ENCODE peak calls at places on chromosomes 2 and 18, in four cellular contexts. A is MM.1S, E is GM23338, Z is GM23248. B is an unnamed sample.

GRCh38 chr18:59631583-59632181 is 65.5 kb downstream of the CCBE1 start:
- DNase-seq in A (no peak), E (peak; percentile 76), Z (peak; percentile 52), B (peak; percentile 69)

GRCh38 chr2:236086403-236086970 is 81.7 kb downstream of the GBX2 start:
- DNase-seq in A (no peak), E (no peak), Z (no peak), B (no peak)

GRCh38 chr2:138779451-138780440 is at the start of gene NXPH2:
- DNase-seq in A (no peak), E (peak; percentile 63), Z (peak; percentile 15), B (peak; percentile 79)

GRCh38 chr2:197141669-197142068 is 168.9 kb downstream of the ANKRD44 start:
- DNase-seq in A (no peak), E (no peak), Z (no peak), B (no peak)

GRCh38 chr18:9782073-9782857 is 74.2 kb downstream of the RAB31 start:
- DNase-seq in A (no peak), E (no peak), Z (peak; percentile 90), B (no peak)

GRCh38 chr18:33051397-33051796 is 278.6 kb upstream of the KLHL14 start:
- DNase-seq in A (no peak), E (no peak), Z (peak; percentile 1), B (no peak)

GRCh38 chr2:182713611-182714010 is 2.4 kb upstream of the DNAJC10 start:
- DNase-seq in A (no peak), E (no peak), Z (no peak), B (no peak)

GRCh38 chr2:222293660-222294630 is 4.9 kb downstream of the PAX3 start:
- DNase-seq in A (no peak), E (peak; percentile 63), Z (no peak), B (peak; percentile 52)

GRCh38 chr2:240374085-240374907 is 61.2 kb upstream of the GPC1 start:
- DNase-seq in A (no peak), E (no peak), Z (peak; percentile 96), B (no peak)

GRCh38 chr2:207103132-207103531 is 62.6 kb downstream of the KLF7 start:
- DNase-seq in A (no peak), E (peak; percentile 70), Z (peak; percentile 41), B (no peak)

GRCh38 chr2:74391580-74392448 is 11.7 kb upstream of the DCTN1 start:
- DNase-seq in A (peak; percentile 93), E (peak; percentile 95), Z (peak; percentile 92), B (peak; percentile 97)

GRCh38 chr2:72937356-72937669 is 20.0 kb downstream of the EMX1 start:
- DNase-seq in A (no peak), E (no peak), Z (no peak), B (no peak)

GRCh38 chr2:160783481-160783880 is 289.9 kb upstream of the RBMS1 start:
- DNase-seq in A (no peak), E (no peak), Z (peak; percentile 13), B (no peak)

GRCh38 chr18:46073474-46074331 is 1.6 kb upstream of the PSTPIP2 start:
- DNase-seq in A (peak; percentile 62), E (peak; percentile 82), Z (peak; percentile 81), B (peak; percentile 67)

GRCh38 chr2:12265646-12266045 is 451.1 kb upstream of the TRIB2 start:
- DNase-seq in A (no peak), E (no peak), Z (no peak), B (no peak)

GRCh38 chr18:68267583-68267982 is 447.3 kb downstream of the TMX3 start:
- DNase-seq in A (no peak), E (no peak), Z (peak; percentile 70), B (no peak)

GRCh38 chr2:154143105-154143504 is 271.4 kb downstream of the GALNT13 start:
- DNase-seq in A (no peak), E (peak; percentile 33), Z (peak; percentile 2), B (peak; percentile 13)

GRCh38 chr2:63050186-63050915 is at the start of gene OTX1:
- DNase-seq in A (peak; percentile 84), E (peak; percentile 90), Z (peak; percentile 61), B (peak; percentile 94)

GRCh38 chr18:27964811-27965210 is 212.1 kb downstream of the CDH2 start:
- DNase-seq in A (no peak), E (peak; percentile 82), Z (no peak), B (no peak)

GRCh38 chr2:49973917-49974368 is 819.6 kb upstream of the FSHR start:
- DNase-seq in A (peak; percentile 85), E (peak; percentile 82), Z (peak; percentile 29), B (peak; percentile 82)

GRCh38 chr2:151766421-151767153 is 32.3 kb upstream of the NEB start:
- DNase-seq in A (no peak), E (no peak), Z (no peak), B (no peak)

GRCh38 chr2:99841749-99842148 is 300.6 kb downstream of the AFF3 start:
- DNase-seq in A (no peak), E (no peak), Z (peak; percentile 48), B (no peak)

GRCh38 chr2:62654423-62654791 is 51.1 kb upstream of the EHBP1 start:
- DNase-seq in A (no peak), E (no peak), Z (peak; percentile 61), B (no peak)

GRCh38 chr18:79765491-79766245 is 32.1 kb upstream of the KCNG2 start:
- DNase-seq in A (no peak), E (no peak), Z (peak; percentile 75), B (no peak)

DNA sequence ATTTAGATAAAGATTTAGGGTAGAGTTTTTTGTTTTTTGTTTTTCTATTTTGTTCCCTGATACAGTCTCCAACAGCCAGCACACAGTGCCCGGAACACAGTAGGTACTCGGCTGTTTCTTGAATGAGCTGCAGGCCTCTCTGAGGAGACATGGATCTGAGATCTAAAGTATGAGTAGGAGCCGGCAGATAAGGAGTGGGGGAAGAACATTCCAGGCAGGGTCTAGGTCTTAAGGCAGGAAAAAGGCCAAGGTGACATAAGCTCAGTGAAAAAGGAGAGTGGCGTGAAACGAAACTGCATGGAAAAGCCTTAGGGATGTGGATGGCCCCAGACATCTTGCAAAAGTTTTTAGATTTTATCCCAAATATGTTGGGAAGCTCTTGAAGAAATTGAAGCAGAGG is 94.4 kb downstream of the ITGB1BP1 start:
- DNase-seq in A (no peak), E (no peak), Z (no peak), B (no peak)
- H3F3A ChIP-seq in A (no peaks in the 10 kb centered on the region), E (no peaks in the 10 kb centered on the region), Z (peaks cover 41% of the 10 kb centered on the region), B (no peaks in the 10 kb centered on the region)

GRCh38 chr18:77082316-77082715 is 50.3 kb downstream of the MBP start:
- DNase-seq in A (no peak), E (no peak), Z (no peak), B (no peak)
- H3K4me1 ChIP-seq in A (peaks cover 14% of the 10 kb centered on the region), E (peaks cover 15% of the 10 kb centered on the region), Z (peaks cover 23% of the 10 kb centered on the region), B (peaks cover 13% of the 10 kb centered on the region)

GRCh38 chr2:234363011-234363487 is 133.8 kb downstream of the ARL4C start:
- DNase-seq in A (no peak), E (peak; percentile 89), Z (peak; percentile 36), B (peak; percentile 83)
- H3F3A ChIP-seq in A (no peaks in the 10 kb centered on the region), E (no peaks in the 10 kb centered on the region), Z (no peaks in the 10 kb centered on the region), B (peaks cover 49% of the 10 kb centered on the region)

DNA sequence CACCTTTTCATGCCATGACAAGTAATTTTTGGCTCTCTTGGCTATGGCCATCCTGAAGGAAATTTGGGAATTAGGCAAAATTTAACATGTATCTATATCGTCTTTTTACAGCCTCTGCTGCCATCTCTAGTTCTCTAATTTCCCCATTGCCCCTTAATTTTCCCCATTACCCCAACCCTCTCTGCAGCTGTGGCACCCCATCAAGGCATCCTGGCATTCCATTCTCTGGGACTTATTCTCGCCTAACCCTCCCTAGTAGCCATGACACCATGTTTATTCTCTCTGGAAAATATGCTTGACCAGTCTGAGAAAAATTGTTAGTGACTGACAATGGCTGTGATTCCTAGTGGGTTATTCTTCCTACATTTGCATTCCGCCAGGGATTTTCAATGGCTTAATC is 43.9 kb upstream of the GLS start:
- DNase-seq in A (no peak), E (no peak), Z (no peak), B (no peak)
- H3K4me1 ChIP-seq in A (no peaks in the 10 kb centered on the region), E (no peaks in the 10 kb centered on the region), Z (peaks cover 68% of the 10 kb centered on the region), B (no peaks in the 10 kb centered on the region)

GRCh38 chr2:95056461-95057459 is 31.3 kb downstream of the MAL start:
- DNase-seq in A (no peak), E (no peak), Z (peak; percentile 34), B (no peak)
- H3F3A ChIP-seq in A (no peaks in the 10 kb centered on the region), E (no peaks in the 10 kb centered on the region), Z (no peaks in the 10 kb centered on the region), B (no peaks in the 10 kb centered on the region)

DNA sequence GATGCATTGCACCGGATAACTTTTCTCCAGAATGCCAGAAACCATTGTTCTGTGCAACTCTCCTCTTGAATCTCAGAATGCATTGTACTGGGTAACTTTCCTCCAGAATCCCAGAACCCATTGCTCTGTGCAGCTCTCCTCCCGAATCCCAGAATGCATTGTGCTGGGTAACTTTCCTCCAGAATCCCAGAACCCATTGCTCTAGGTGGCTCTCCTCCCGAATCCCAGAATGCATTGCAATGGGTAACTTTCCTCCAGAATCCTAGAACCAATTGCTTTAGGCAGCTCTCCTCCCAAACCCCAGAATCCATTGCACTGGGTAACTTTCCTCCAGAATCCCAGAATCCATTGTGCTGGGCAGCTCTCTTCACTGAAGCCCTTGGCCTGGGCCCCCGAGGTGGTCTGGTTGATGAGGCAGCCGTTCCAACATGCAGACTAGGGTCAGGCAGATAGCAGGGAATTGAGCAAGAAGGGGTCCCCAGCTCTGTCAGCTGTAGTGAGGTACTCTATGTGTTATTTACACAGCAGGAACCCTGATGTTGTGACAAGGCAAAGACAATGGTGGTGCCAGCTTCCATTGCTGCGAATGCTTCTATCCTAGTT is 9.4 kb downstream of the FOSL2 start:
- DNase-seq in A (no peak), E (no peak), Z (no peak), B (no peak)
- H3K4me1 ChIP-seq in A (no peaks in the 10 kb centered on the region), E (no peaks in the 10 kb centered on the region), Z (peaks cover 68% of the 10 kb centered on the region), B (peaks cover 14% of the 10 kb centered on the region)

GRCh38 chr2:202270487-202270886 is 4.9 kb downstream of the NOP58 start:
- DNase-seq in A (no peak), E (no peak), Z (no peak), B (no peak)
- H3F3A ChIP-seq in A (no peaks in the 10 kb centered on the region), E (peaks cover 14% of the 10 kb centered on the region), Z (peaks cover 36% of the 10 kb centered on the region), B (peaks cover 34% of the 10 kb centered on the region)

GRCh38 chr2:238203973-238204683 is 633 bp upstream of the ILKAP start:
- DNase-seq in A (no peak), E (no peak), Z (no peak), B (no peak)
- H3K4me1 ChIP-seq in A (peaks cover 14% of the 10 kb centered on the region), E (peaks cover 17% of the 10 kb centered on the region), Z (peaks cover 25% of the 10 kb centered on the region), B (no peaks in the 10 kb centered on the region)

B was measured in neural progenitor cell.